ENCODE peak calls at places on chromosome 21, in eight cellular contexts. One of them, this sample, is unnamed.

GRCh38 chr21:44752701-44753235 is 41.4 kb upstream of the TSPEAR start:
- DNase-seq in LHCN-M2: no peak
- DNase-seq in retinal pigment epithelial cell: no peak
- DNase-seq in B cell: no peak
- DNase-seq in PC-3: peak
- DNase-seq in stimulated activated CD4-positive, alpha-beta T cell treated with anti-CD3 and anti-CD28 coated beads, Interleukin-1b, Interleukin-23, amount 100 ng/mL, for 4 hours: no peak
- DNase-seq in GM04504: no peak
- DNase-seq in M059J: peak
- DNase-seq in this sample: no peak

GRCh38 chr21:39737376-39738000 is 7.5 kb upstream of the IGSF5 start:
- DNase-seq in GM04504: no peak
- DNase-seq in stimulated activated CD4-positive, alpha-beta T cell treated with anti-CD3 and anti-CD28 coated beads, Interleukin-1b, Interleukin-23, amount 100 ng/mL, for 4 hours: no peak
- DNase-seq in B cell: no peak
- DNase-seq in M059J: no peak
- DNase-seq in retinal pigment epithelial cell: no peak
- DNase-seq in LHCN-M2: no peak
- DNase-seq in PC-3: peak
- DNase-seq in this sample: no peak

GRCh38 chr21:45991606-45992301 is 10.2 kb downstream of the COL6A1 start:
- DNase-seq in M059J: no peak
- DNase-seq in PC-3: no peak
- DNase-seq in stimulated activated CD4-positive, alpha-beta T cell treated with anti-CD3 and anti-CD28 coated beads, Interleukin-1b, Interleukin-23, amount 100 ng/mL, for 4 hours: no peak
- DNase-seq in GM04504: no peak
- DNase-seq in retinal pigment epithelial cell: no peak
- DNase-seq in B cell: no peak
- DNase-seq in LHCN-M2: no peak
- DNase-seq in this sample: no peak

GRCh38 chr21:38597436-38597835 is 99.2 kb upstream of the ERG start:
- DNase-seq in PC-3: no peak
- DNase-seq in retinal pigment epithelial cell: no peak
- DNase-seq in LHCN-M2: peak
- DNase-seq in B cell: no peak
- DNase-seq in stimulated activated CD4-positive, alpha-beta T cell treated with anti-CD3 and anti-CD28 coated beads, Interleukin-1b, Interleukin-23, amount 100 ng/mL, for 4 hours: no peak
- DNase-seq in M059J: peak
- DNase-seq in GM04504: no peak
- DNase-seq in this sample: no peak

GRCh38 chr21:46179708-46180078 is 4.6 kb downstream of the SPATC1L start:
- DNase-seq in M059J: no peak
- DNase-seq in stimulated activated CD4-positive, alpha-beta T cell treated with anti-CD3 and anti-CD28 coated beads, Interleukin-1b, Interleukin-23, amount 100 ng/mL, for 4 hours: no peak
- DNase-seq in PC-3: no peak
- DNase-seq in GM04504: no peak
- DNase-seq in retinal pigment epithelial cell: no peak
- DNase-seq in B cell: no peak
- DNase-seq in LHCN-M2: no peak
- DNase-seq in this sample: no peak

GRCh38 chr21:25126564-25126963 is 480.7 kb downstream of the MRPL39 start:
- DNase-seq in retinal pigment epithelial cell: no peak
- DNase-seq in GM04504: no peak
- DNase-seq in B cell: no peak
- DNase-seq in PC-3: no peak
- DNase-seq in M059J: no peak
- DNase-seq in LHCN-M2: no peak
- DNase-seq in stimulated activated CD4-positive, alpha-beta T cell treated with anti-CD3 and anti-CD28 coated beads, Interleukin-1b, Interleukin-23, amount 100 ng/mL, for 4 hours: no peak
- DNase-seq in this sample: no peak

GRCh38 chr21:34553199-34553952 is 41.4 kb upstream of the KCNE1 start:
- DNase-seq in M059J: peak
- DNase-seq in GM04504: no peak
- DNase-seq in stimulated activated CD4-positive, alpha-beta T cell treated with anti-CD3 and anti-CD28 coated beads, Interleukin-1b, Interleukin-23, amount 100 ng/mL, for 4 hours: no peak
- DNase-seq in LHCN-M2: peak
- DNase-seq in retinal pigment epithelial cell: no peak
- DNase-seq in B cell: no peak
- DNase-seq in PC-3: peak
- DNase-seq in this sample: peak

GRCh38 chr21:46069719-46070279 is 28.1 kb upstream of the COL6A2 start:
- DNase-seq in retinal pigment epithelial cell: no peak
- DNase-seq in LHCN-M2: no peak
- DNase-seq in stimulated activated CD4-positive, alpha-beta T cell treated with anti-CD3 and anti-CD28 coated beads, Interleukin-1b, Interleukin-23, amount 100 ng/mL, for 4 hours: no peak
- DNase-seq in M059J: no peak
- DNase-seq in GM04504: no peak
- DNase-seq in B cell: no peak
- DNase-seq in PC-3: no peak
- DNase-seq in this sample: no peak

This sample was measured in AG09309.